ENCODE peak calls at places on chromosome 18, in nine cellular contexts. R is H1, P is sigmoid colon, N is small intestine, Q is mammary epithelial cell, K is BE2C, L is breast epithelium, Z is HCT116, F is K562. B is an unnamed sample. For H3K4me1, the result is how much of the 10 kb centered on the place peaks cover.

GRCh38 chr18:79283341-79283879 is 112.3 kb upstream of the NFATC1 start:
- DNase-seq in K (peak), L (no peak), P (no peak), Z (no peak), Q (no peak), R (no peak), N (no peak), F (no peak), B (no peak)

GRCh38 chr18:8351173-8351572 is 258.1 kb upstream of the RAB12 start:
- DNase-seq in Z (no peak), L (no peak), P (no peak), N (no peak), Q (no peak), F (no peak), K (no peak), R (no peak), B (no peak)

GRCh38 chr18:43606800-43607199 is 329.5 kb upstream of the SYT4 start:
- DNase-seq in L (no peak), F (no peak), R (no peak), Z (no peak), K (peak), Q (no peak), N (no peak), P (no peak), B (no peak)

GRCh38 chr18:55038162-55038561 is 78.9 kb upstream of the CCDC68 start:
- DNase-seq in L (no peak), P (no peak), Q (peak), N (no peak), Z (no peak), F (no peak), R (no peak), K (no peak), B (no peak)

GRCh38 chr18:43886341-43886740 is 609.1 kb upstream of the SYT4 start:
- DNase-seq in Q (no peak), Z (no peak), K (no peak), P (no peak), R (no peak), L (no peak), N (no peak), F (no peak), B (no peak)

GRCh38 chr18:62461591-62461990 is 61.2 kb upstream of the ZCCHC2 start:
- DNase-seq in R (no peak), P (no peak), K (no peak), Z (no peak), L (no peak), F (no peak), Q (no peak), N (no peak), B (no peak)

GRCh38 chr18:9101730-9102390 is 639 bp upstream of the NDUFV2 start:
- DNase-seq in P (no peak), N (peak), Z (peak), K (no peak), F (peak), Q (peak), L (no peak), R (no peak), B (no peak)

GRCh38 chr18:74897971-74898657 is 300.4 kb downstream of the ZNF407 start:
- DNase-seq in N (no peak), Q (peak), Z (no peak), F (no peak), L (no peak), K (no peak), P (no peak), R (no peak), B (no peak)

GRCh38 chr18:79645291-79645983 is 34.2 kb upstream of the CTDP1 start:
- DNase-seq in Z (no peak), F (no peak), Q (no peak), L (no peak), N (no peak), R (no peak), K (no peak), P (peak), B (no peak)

GRCh38 chr18:50586710-50587109 is 26.8 kb downstream of the MAPK4 start:
- DNase-seq in P (no peak), L (no peak), K (no peak), F (peak), N (no peak), R (no peak), Z (no peak), Q (no peak), B (no peak)

GRCh38 chr18:69980509-69980908 is 32.8 kb upstream of the CD226 start:
- DNase-seq in P (no peak), R (no peak), F (no peak), Z (no peak), K (no peak), L (no peak), N (no peak), Q (no peak), B (no peak)

GRCh38 chr18:63775166-63775730 is at the start of gene SERPINB7:
- DNase-seq in N (no peak), F (no peak), K (no peak), L (no peak), R (no peak), P (no peak), Q (peak), Z (peak), B (no peak)

GRCh38 chr18:63850010-63850409 is 37.5 kb upstream of the SERPINB2 start:
- DNase-seq in Q (no peak), F (no peak), R (peak), N (no peak), K (peak), P (no peak), L (no peak), Z (peak), B (no peak)

GRCh38 chr18:31100598-31101147 is 1.5 kb downstream of the DSC2 start:
- DNase-seq in K (no peak), Z (no peak), N (peak), P (no peak), F (peak), R (no peak), Q (peak), L (peak), B (no peak)

GRCh38 chr18:79916546-79917350 is 34.7 kb downstream of the SLC66A2 start:
- DNase-seq in N (no peak), F (no peak), Z (no peak), K (no peak), P (peak), L (peak), R (no peak), Q (no peak), B (no peak)

GRCh38 chr18:80166240-80166639 is 57.2 kb downstream of the ADNP2 start:
- DNase-seq in L (no peak), F (no peak), N (no peak), K (no peak), R (no peak), Q (no peak), Z (no peak), P (no peak), B (no peak)

GRCh38 chr18:5646739-5647138 is 102.9 kb upstream of the EPB41L3 start:
- DNase-seq in K (no peak), N (no peak), F (no peak), L (no peak), Q (no peak), P (no peak), R (no peak), Z (no peak), B (no peak)

GRCh38 chr18:67456691-67457090 is 59.8 kb downstream of the DSEL start:
- DNase-seq in L (no peak), Q (no peak), P (no peak), F (no peak), R (no peak), K (no peak), Z (no peak), N (no peak), B (no peak)

GRCh38 chr18:55983433-55983832 is 395.4 kb upstream of the TCF4 start:
- DNase-seq in R (no peak), P (no peak), L (no peak), Q (peak), Z (no peak), F (no peak), N (no peak), K (no peak), B (no peak)

GRCh38 chr18:24212939-24213338 is 74.1 kb downstream of the CABYR start:
- DNase-seq in F (no peak), R (no peak), Z (peak), P (no peak), K (no peak), N (peak), Q (peak), L (no peak), B (no peak)

GRCh38 chr18:55839350-55839749 is 251.4 kb upstream of the TCF4 start:
- DNase-seq in P (no peak), Z (no peak), F (no peak), L (no peak), K (no peak), N (no peak), Q (peak), R (no peak), B (no peak)

GRCh38 chr18:53380063-53380639 is 844.3 kb downstream of the MBD2 start:
- DNase-seq in R (no peak), L (no peak), P (no peak), Z (peak), N (peak), K (peak), F (peak), Q (peak), B (no peak)

GRCh38 chr18:79736846-79737245 is 57.2 kb downstream of the CTDP1 start:
- DNase-seq in N (no peak), F (no peak), Z (no peak), Q (no peak), L (no peak), P (peak), R (no peak), K (no peak), B (no peak)

GRCh38 chr18:35389095-35389618 is 12.0 kb upstream of the ZNF396 start:
- DNase-seq in R (no peak), K (no peak), F (no peak), L (no peak), Q (no peak), Z (no peak), P (no peak), N (no peak), B (no peak)

GRCh38 chr18:53796042-53796729 is 428.3 kb downstream of the MBD2 start:
- DNase-seq in R (no peak), F (no peak), L (no peak), P (no peak), Q (peak), N (no peak), K (no peak), Z (no peak), B (peak)

GRCh38 chr18:43876286-43877082 is 599.2 kb upstream of the SYT4 start:
- DNase-seq in F (no peak), P (no peak), Q (no peak), N (no peak), Z (no peak), R (no peak), L (no peak), K (peak), B (no peak)

GRCh38 chr18:11992096-11992785 is 10.9 kb downstream of the IMPA2 start:
- DNase-seq in Z (no peak), Q (no peak), N (no peak), R (no peak), P (peak), F (no peak), K (no peak), L (no peak), B (no peak)

GRCh38 chr18:62091487-62092120 is 95.3 kb downstream of the PIGN start:
- DNase-seq in Q (no peak), L (no peak), R (no peak), P (no peak), F (no peak), Z (no peak), N (no peak), K (no peak), B (no peak)

DNA sequence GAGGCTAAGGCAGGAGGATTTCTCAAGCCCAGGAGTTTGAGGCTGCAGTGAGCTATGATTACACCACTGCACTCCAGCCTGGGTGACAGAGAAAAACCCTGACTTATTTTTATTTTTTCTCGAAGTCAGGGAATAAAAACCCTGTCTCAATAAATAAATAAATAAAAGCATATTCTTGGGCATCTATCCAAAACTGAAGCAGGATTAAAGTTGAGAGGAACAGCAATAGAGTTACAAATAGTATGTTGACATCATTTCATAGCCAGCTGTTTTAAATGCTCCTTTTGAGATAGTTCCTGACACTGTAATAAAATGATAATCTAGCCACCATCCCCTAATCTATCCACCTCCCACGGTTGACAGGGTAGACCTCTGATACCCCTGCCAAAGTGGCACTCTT is 42.3 kb upstream of the LPIN2 start:
- DNase-seq in L (no peak), Z (no peak), F (no peak), K (no peak), Q (no peak), P (no peak), R (no peak), N (no peak), B (no peak)
- H3K4me1 ChIP-seq in L (under half), Z (under half), F (under half), K (under half), Q (under half), P (under half), R (under half), N (under half), B (under half)

GRCh38 chr18:58537272-58538038 is 91.4 kb downstream of the ALPK2 start:
- DNase-seq in K (no peak), Z (no peak), R (no peak), F (no peak), N (no peak), P (no peak), Q (no peak), L (no peak), B (no peak)
- H3K4me1 ChIP-seq in K (under half), Z (under half), R (under half), F (under half), N (under half), P (under half), Q (under half), L (under half), B (under half)

DNA sequence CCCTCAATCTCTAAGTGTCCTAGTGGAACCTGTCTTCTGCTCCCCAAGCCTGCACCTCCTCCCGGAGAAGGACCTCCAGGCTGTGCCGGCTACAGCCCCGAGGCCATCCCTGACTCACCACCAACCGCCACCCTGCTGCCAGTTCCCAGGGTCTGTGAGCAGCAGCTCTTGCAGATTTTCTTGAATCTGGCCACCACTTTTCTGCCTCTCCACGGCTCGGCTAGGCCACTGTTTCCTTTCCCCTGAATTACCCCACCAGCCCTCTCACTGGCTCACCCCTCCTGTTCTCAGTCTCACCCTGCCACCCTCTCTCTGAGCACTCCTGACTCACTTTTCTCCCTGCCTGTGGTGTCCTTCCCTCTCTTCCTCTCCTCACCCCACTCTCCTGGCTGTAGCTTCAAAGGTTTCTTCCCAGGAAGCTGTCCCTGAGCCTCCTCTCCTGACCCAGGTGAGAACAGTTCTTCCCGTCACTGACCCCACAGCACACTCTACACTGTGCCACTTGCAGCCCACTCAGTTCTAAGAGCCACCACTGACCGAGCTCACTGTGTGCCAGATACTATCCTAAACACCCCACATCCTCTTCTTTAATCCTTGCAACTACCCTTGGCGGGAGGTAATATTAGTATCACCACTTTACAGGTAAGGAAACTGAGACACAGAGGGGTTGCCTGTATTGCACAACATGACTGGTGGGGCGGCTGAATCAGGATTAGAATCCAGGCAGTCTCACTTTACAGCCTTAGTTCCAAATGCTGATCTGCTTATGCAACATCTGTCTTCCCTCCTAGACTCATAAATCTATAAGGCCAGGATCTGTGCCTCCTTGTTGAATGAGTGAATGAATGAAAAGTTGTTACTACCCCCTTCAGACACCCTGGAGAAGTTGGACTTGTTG is 111.6 kb downstream of the SMAD7 start:
- DNase-seq in F (no peak), L (no peak), Q (peak), P (no peak), N (no peak), R (no peak), Z (no peak), K (peak), B (no peak)
- H3K4me1 ChIP-seq in F (under half), L (under half), Q (under half), P (under half), N (under half), R (under half), Z (under half), K (under half), B (under half)

DNA sequence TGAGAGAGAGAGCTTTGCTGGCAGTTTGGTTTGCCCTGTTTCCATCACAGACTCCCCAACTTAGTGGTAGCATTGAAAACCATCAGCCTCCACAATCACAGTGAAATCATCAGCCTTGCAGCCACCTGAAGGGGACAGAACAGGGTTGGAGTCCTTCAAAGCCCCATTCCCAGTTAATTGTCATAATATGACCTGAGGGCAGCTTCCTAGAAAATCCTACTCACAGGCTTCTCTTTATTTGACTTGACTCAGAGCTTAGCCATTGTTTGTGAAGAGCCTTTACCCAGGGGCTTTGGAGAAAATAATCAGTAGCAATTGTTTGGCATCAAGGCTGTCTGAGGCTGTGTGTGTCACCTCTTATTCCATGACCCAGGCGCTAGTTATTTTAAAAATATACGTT is 308.7 kb downstream of the CBLN2 start:
- DNase-seq in R (peak), L (no peak), Z (no peak), P (no peak), Q (no peak), K (no peak), N (no peak), F (no peak), B (no peak)
- H3K4me1 ChIP-seq in R (under half), L (under half), Z (under half), P (under half), Q (under half), K (under half), N (under half), F (under half), B (under half)

GRCh38 chr18:57051019-57051418 is 95.9 kb upstream of the BOD1L2 start:
- DNase-seq in Q (no peak), R (no peak), F (no peak), L (no peak), P (no peak), Z (no peak), K (no peak), N (peak), B (no peak)
- H3K4me1 ChIP-seq in Q (under half), R (under half), F (under half), L (under half), P (under half), Z (under half), K (under half), N (under half), B (under half)

GRCh38 chr18:33870059-33870458 is 292.0 kb downstream of the ASXL3 start:
- DNase-seq in Q (no peak), L (no peak), P (no peak), N (no peak), Z (no peak), F (no peak), R (no peak), K (no peak), B (no peak)

GRCh38 chr18:33875029-33875428 is 297.0 kb downstream of the ASXL3 start:
- DNase-seq in Q (no peak), F (no peak), Z (no peak), L (no peak), P (no peak), N (peak), K (no peak), R (no peak), B (no peak)

GRCh38 chr18:33866386-33866785 is 288.4 kb downstream of the ASXL3 start:
- DNase-seq in L (no peak), Z (no peak), Q (no peak), F (no peak), P (no peak), R (no peak), N (no peak), K (no peak), B (no peak)

GRCh38 chr18:33873127-33873526 is 295.1 kb downstream of the ASXL3 start:
- DNase-seq in K (no peak), Q (no peak), Z (no peak), N (no peak), P (no peak), R (no peak), L (no peak), F (no peak), B (no peak)

GRCh38 chr18:33871363-33872025 is 293.5 kb downstream of the ASXL3 start:
- DNase-seq in N (no peak), K (no peak), F (no peak), L (no peak), P (no peak), Z (no peak), R (no peak), Q (no peak), B (no peak)
- H3K4me1 ChIP-seq in N (under half), K (under half), F (under half), L (under half), P (under half), Z (under half), R (under half), Q (under half), B (under half)

GRCh38 chr18:57087985-57088384 is 58.9 kb upstream of the BOD1L2 start:
- DNase-seq in Q (peak), Z (peak), L (no peak), P (no peak), F (no peak), R (no peak), N (peak), K (no peak), B (no peak)
- H3K4me1 ChIP-seq in Q (under half), Z (under half), L (under half), P (under half), F (under half), R (under half), N (under half), K (under half), B (under half)

DNA sequence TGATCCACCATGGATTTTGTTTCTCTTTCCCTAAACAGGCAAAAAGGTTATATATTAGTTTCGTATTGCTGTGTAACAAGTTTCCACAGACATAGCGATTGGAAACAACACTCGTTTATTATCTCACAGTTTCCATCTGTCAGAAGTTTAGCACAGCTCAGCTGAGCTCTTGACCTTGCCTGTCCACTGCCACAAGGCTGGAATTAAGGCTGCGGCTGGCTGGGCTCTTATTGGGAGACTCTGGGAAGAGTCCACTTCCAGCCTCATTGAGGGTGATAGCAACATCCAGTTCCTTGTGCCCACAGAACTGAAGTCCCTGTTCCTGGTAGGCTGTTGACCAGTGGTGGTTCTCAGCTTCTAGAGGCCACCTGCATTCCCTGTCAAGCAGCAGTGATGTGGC is 120.4 kb downstream of the TPGS2 start:
- DNase-seq in L (no peak), P (no peak), Z (no peak), Q (no peak), K (no peak), R (no peak), N (no peak), F (no peak), B (no peak)
- H3K4me1 ChIP-seq in L (under half), P (under half), Z (under half), Q (under half), K (under half), R (under half), N (under half), F (under half), B (under half)